ENCODE peak calls at places on chromosomes 4 and X, in nine cellular contexts. I, W, Y, A, Z, M, Q, P and T are unnamed samples.

GRCh38 chr4:27720010-27720766 is 859.5 kb downstream of the STIM2 start:
- DNase-seq in I (no peak), P (no peak), W (no peak), Q (no peak), Z (no peak), Y (no peak), A (no peak), M (no peak), T (no peak)

GRCh38 chr4:5885733-5886132 is 7.2 kb downstream of the CRMP1 start:
- DNase-seq in A (no peak), M (no peak), Y (no peak), Z (no peak), P (no peak), Q (no peak), I (no peak), W (no peak), T (no peak)

GRCh38 chr4:8850074-8850829 is 21.4 kb downstream of the HMX1 start:
- DNase-seq in A (no peak), I (peak; percentile 79), P (no peak), Y (no peak), Z (no peak), M (no peak), Q (no peak), W (no peak), T (no peak)

GRCh38 chr4:120561648-120562047 is 360.9 kb downstream of the PRDM5 start:
- DNase-seq in Y (no peak), W (no peak), I (no peak), Q (no peak), A (no peak), Z (no peak), M (no peak), P (peak; percentile 8), T (no peak)

GRCh38 chr4:114272226-114272625 is 292.8 kb upstream of the ARSJ start:
- DNase-seq in Y (no peak), I (no peak), W (peak; percentile 4), P (no peak), Q (no peak), M (no peak), A (no peak), Z (no peak), T (no peak)

GRCh38 chrX:57771689-57772088 is 91.6 kb upstream of the NLRP2B start:
- DNase-seq in P (no peak), Q (no peak), A (no peak), W (no peak), Y (no peak), I (no peak), Z (no peak), M (no peak), T (no peak)

GRCh38 chr4:169150806-169151205 is 120.0 kb downstream of the SH3RF1 start:
- DNase-seq in I (no peak), P (no peak), A (no peak), Q (no peak), W (no peak), Y (no peak), M (no peak), Z (no peak), T (no peak)

GRCh38 chrX:54248309-54248708 is 65.3 kb upstream of the FAM120C start:
- DNase-seq in P (peak; percentile 18), M (peak; percentile 26), A (no peak), Q (no peak), Z (no peak), Y (no peak), I (no peak), W (peak; percentile 6), T (no peak)

GRCh38 chrX:132227383-132228112 is 8.3 kb upstream of the RAP2C start:
- DNase-seq in W (no peak), A (no peak), Z (no peak), Q (no peak), P (no peak), Y (no peak), M (no peak), I (no peak), T (no peak)

GRCh38 chr4:171794528-171794927 is 18.7 kb upstream of the GALNTL6 start:
- DNase-seq in W (no peak), A (no peak), Y (no peak), M (no peak), Z (no peak), P (peak; percentile 25), I (no peak), Q (no peak), T (no peak)

GRCh38 chr4:135065366-135065765 is 863.8 kb upstream of the PABPC4L start:
- DNase-seq in A (no peak), I (no peak), Y (no peak), Q (no peak), W (no peak), Z (no peak), P (no peak), M (no peak), T (no peak)

GRCh38 chr4:24470681-24471622 is 113.4 kb downstream of the DHX15 start:
- DNase-seq in Q (no peak), M (peak; percentile 83), Z (peak; percentile 61), P (peak; percentile 79), I (peak; percentile 86), Y (peak; percentile 41), W (peak; percentile 42), A (no peak), T (no peak)

GRCh38 chr4:57191523-57192034 is 81.4 kb upstream of the IGFBP7 start:
- DNase-seq in I (no peak), Y (no peak), Z (no peak), A (no peak), M (no peak), P (peak; percentile 58), W (no peak), Q (no peak), T (no peak)

GRCh38 chrX:134908235-134908834 is 82.5 kb upstream of the SMIM10 start:
- DNase-seq in Z (no peak), Q (no peak), A (no peak), W (peak; percentile 27), M (no peak), Y (no peak), P (peak; percentile 6), I (no peak), T (no peak)

GRCh38 chr4:89939464-89939863 is 44.8 kb downstream of the MMRN1 start:
- DNase-seq in P (no peak), I (no peak), Y (no peak), Q (no peak), W (no peak), A (no peak), Z (no peak), M (no peak), T (no peak)

GRCh38 chrX:68568136-68568535 is 69.3 kb downstream of the YIPF6 start:
- DNase-seq in A (no peak), Y (peak; percentile 39), W (no peak), Q (no peak), P (no peak), M (no peak), I (no peak), Z (no peak), T (no peak)

GRCh38 chrX:51420610-51421009 is 75.8 kb downstream of the NUDT11 start:
- DNase-seq in P (peak; percentile 47), I (no peak), A (no peak), Q (no peak), Y (no peak), W (peak; percentile 21), Z (no peak), M (no peak), T (no peak)

GRCh38 chr4:52861171-52861873 is 795 bp upstream of the RASL11B start:
- DNase-seq in A (no peak), Y (no peak), Z (no peak), Q (no peak), W (no peak), M (no peak), P (peak; percentile 59), I (no peak), T (no peak)

GRCh38 chr4:56424697-56425514 is 10.5 kb downstream of the PPAT start:
- DNase-seq in Z (no peak), P (no peak), Q (no peak), A (no peak), I (no peak), M (peak; percentile 33), W (peak; percentile 17), Y (no peak), T (no peak)

GRCh38 chr4:1404573-1405248 is 1.5 kb downstream of the NKX1-1 start:
- DNase-seq in Y (no peak), M (peak; percentile 60), P (no peak), Q (no peak), I (peak; percentile 71), Z (peak; percentile 42), W (no peak), A (no peak), T (no peak)

GRCh38 chr4:185702147-185702663 is 109.8 kb downstream of the SORBS2 start:
- DNase-seq in Q (no peak), I (no peak), Z (no peak), W (no peak), Y (no peak), M (no peak), P (no peak), A (no peak), T (no peak)

GRCh38 chrX:12949927-12950656 is 24.8 kb upstream of the TMSB4X start:
- DNase-seq in A (peak; percentile 81), I (peak; percentile 94), W (peak; percentile 62), P (no peak), Q (peak; percentile 4), Y (peak; percentile 92), M (no peak), Z (no peak), T (peak; percentile 64)

GRCh38 chrX:133054761-133055385 is 42.0 kb downstream of the USP26 start:
- DNase-seq in A (no peak), Z (no peak), I (no peak), W (no peak), M (no peak), Q (no peak), P (peak; percentile 1), Y (no peak), T (no peak)

GRCh38 chr4:89700766-89701165 is 136.2 kb downstream of the SNCA start:
- DNase-seq in Y (no peak), Z (no peak), P (no peak), W (no peak), Q (no peak), I (no peak), A (no peak), M (no peak), T (no peak)

GRCh38 chr4:123043013-123043412 is 120.6 kb upstream of the NUDT6 start:
- DNase-seq in Y (no peak), Q (no peak), I (no peak), W (no peak), Z (no peak), A (no peak), P (peak; percentile 11), M (no peak), T (no peak)

GRCh38 chrX:2463973-2464676 is 36.7 kb downstream of the DHRSX start:
- DNase-seq in M (peak; percentile 81), A (no peak), Q (no peak), I (no peak), P (peak; percentile 78), W (no peak), Y (no peak), Z (no peak), T (no peak)